ENCODE peak calls at places on chromosomes 11 and 22, in five cellular contexts. J, D, H, G and C are unnamed samples.
A peak's percentile ranks its signal among the peaks of the same experiment; 100 is the strongest.

GRCh38 chr22:37484115-37485005 is 1.8 kb downstream of the MFNG start:
- DNase-seq in J (peak; percentile 74), D (no peak), H (no peak), G (no peak), C (peak; percentile 72)

GRCh38 chr11:17547051-17547577 is at the start of gene OTOG:
- DNase-seq in J (no peak), D (no peak), H (no peak), G (peak; percentile 72), C (no peak)

GRCh38 chr11:76267563-76267962 is 61.3 kb upstream of the WNT11 start:
- DNase-seq in J (no peak), D (no peak), H (no peak), G (no peak), C (no peak)

GRCh38 chr11:1453611-1454386 is 32.8 kb downstream of the MOB2 start:
- DNase-seq in J (no peak), D (no peak), H (no peak), G (no peak), C (peak; percentile 55)

GRCh38 chr11:134164490-134165370 is 59.0 kb downstream of the NCAPD3 start:
- DNase-seq in J (no peak), D (no peak), H (no peak), G (no peak), C (no peak)

GRCh38 chr11:132039521-132039920 is 669.1 kb downstream of the NTM start:
- DNase-seq in J (no peak), D (no peak), H (no peak), G (no peak), C (no peak)

GRCh38 chr11:125110996-125111340 is 458 bp downstream of the TMEM218 start:
- DNase-seq in J (no peak), D (no peak), H (no peak), G (peak; percentile 18), C (no peak)

GRCh38 chr11:44767421-44767820 is 40.7 kb downstream of the TSPAN18 start:
- DNase-seq in J (no peak), D (no peak), H (no peak), G (no peak), C (no peak)

GRCh38 chr11:78646564-78647185 is 72.0 kb upstream of the NARS2 start:
- DNase-seq in J (peak; percentile 65), D (no peak), H (no peak), G (peak; percentile 55), C (peak; percentile 65)

GRCh38 chr11:2150206-2150847 is 10.7 kb downstream of the INS start:
- DNase-seq in J (no peak), D (peak; percentile 40), H (no peak), G (peak; percentile 51), C (no peak)

GRCh38 chr11:121711900-121712424 is 259.2 kb upstream of the SORL1-AS1 start:
- DNase-seq in J (no peak), D (no peak), H (no peak), G (no peak), C (no peak)

GRCh38 chr11:130666781-130667251 is 218.4 kb downstream of the ADAMTS15 start:
- DNase-seq in J (no peak), D (no peak), H (no peak), G (no peak), C (no peak)

GRCh38 chr11:32188785-32189184 is 97.9 kb downstream of the RCN1 start:
- DNase-seq in J (no peak), D (no peak), H (no peak), G (no peak), C (no peak)

GRCh38 chr11:20045098-20045688 is 115.1 kb downstream of the DBX1 start:
- DNase-seq in J (no peak), D (no peak), H (no peak), G (no peak), C (no peak)

GRCh38 chr22:42280836-42281235 is 10.4 kb upstream of the TCF20 start:
- DNase-seq in J (no peak), D (no peak), H (no peak), G (no peak), C (no peak)

GRCh38 chr11:120229451-120230424 is 10.2 kb upstream of the POU2F3 start:
- DNase-seq in J (no peak), D (no peak), H (no peak), G (no peak), C (no peak)

GRCh38 chr22:42996646-42997365 is 18.1 kb downstream of the PACSIN2 start:
- DNase-seq in J (no peak), D (no peak), H (no peak), G (no peak), C (no peak)

GRCh38 chr11:61453702-61454101 is 23.8 kb downstream of the SDHAF2 start:
- DNase-seq in J (no peak), D (no peak), H (no peak), G (no peak), C (no peak)